ENCODE peak calls at places on chromosomes 16 and 17, in eight cellular contexts. M, G, V, H, U, N, J and P are unnamed samples.

GRCh38 chr16:72783716-72784320 is 264.1 kb downstream of the ZFHX3 start:
- DNase-seq in M (no peak), G (peak; percentile 29), V (no peak), H (no peak), U (no peak), N (peak; percentile 68), J (peak; percentile 52), P (peak; percentile 52)

GRCh38 chr17:73226556-73227172 is 33.8 kb downstream of the COG1 start:
- DNase-seq in M (no peak), G (peak; percentile 27), V (no peak), H (no peak), U (no peak), N (peak; percentile 45), J (no peak), P (no peak)

GRCh38 chr17:1783271-1783670 is 21.4 kb downstream of the SERPINF1 start:
- DNase-seq in M (no peak), G (peak; percentile 43), V (no peak), H (no peak), U (no peak), N (no peak), J (no peak), P (no peak)

GRCh38 chr17:75024686-75025397 is 12.4 kb downstream of the MRPL58 start:
- DNase-seq in M (no peak), G (no peak), V (no peak), H (no peak), U (no peak), N (no peak), J (no peak), P (no peak)

GRCh38 chr17:17141860-17142552 is 64.1 kb downstream of the PLD6 start:
- DNase-seq in M (no peak), G (peak; percentile 71), V (peak; percentile 75), H (no peak), U (peak; percentile 80), N (peak; percentile 50), J (peak; percentile 56), P (no peak)

GRCh38 chr16:23597003-23597756 is 1.1 kb upstream of the NDUFAB1 start:
- DNase-seq in M (peak; percentile 4), G (peak; percentile 14), V (peak; percentile 10), H (no peak), U (peak; percentile 79), N (no peak), J (no peak), P (peak; percentile 55)

GRCh38 chr17:14084955-14085354 is 15.7 kb downstream of the COX10 start:
- DNase-seq in M (no peak), G (no peak), V (no peak), H (no peak), U (no peak), N (no peak), J (no peak), P (no peak)

GRCh38 chr16:56047307-56048234 is 143.7 kb upstream of the GNAO1 start:
- DNase-seq in M (no peak), G (no peak), V (peak; percentile 10), H (no peak), U (no peak), N (no peak), J (no peak), P (no peak)

GRCh38 chr17:57415737-57416354 is 159.5 kb downstream of the MSI2 start:
- DNase-seq in M (no peak), G (peak; percentile 44), V (no peak), H (no peak), U (no peak), N (no peak), J (peak; percentile 21), P (no peak)